ENCODE peak calls at places on chromosomes 12 and 14, in four cellular contexts. One of them, this sample, is unnamed.
A peak's percentile ranks its signal among the peaks of the same experiment; 100 is the strongest.

GRCh38 chr12:93773122-93773871 is 96.1 kb downstream of the CRADD start:
- DNase-seq in sigmoid colon: no peak
- DNase-seq in HCT116: no peak
- DNase-seq in vagina: no peak
- DNase-seq in this sample: no peak

GRCh38 chr14:68147331-68147730 is 327.8 kb downstream of the RAD51B start:
- DNase-seq in sigmoid colon: no peak
- DNase-seq in HCT116: no peak
- DNase-seq in vagina: no peak
- DNase-seq in this sample: no peak

GRCh38 chr14:24848427-24848826 is 201.5 kb downstream of the STXBP6 start:
- DNase-seq in sigmoid colon: no peak
- DNase-seq in HCT116: no peak
- DNase-seq in vagina: no peak
- DNase-seq in this sample: no peak

GRCh38 chr12:132111641-132112304 is 32.3 kb downstream of the DDX51 start:
- DNase-seq in sigmoid colon: peak; percentile 58
- DNase-seq in HCT116: no peak
- DNase-seq in vagina: no peak
- DNase-seq in this sample: no peak

GRCh38 chr14:46250113-46250703 is 401.4 kb downstream of the RPL10L start:
- DNase-seq in sigmoid colon: no peak
- DNase-seq in HCT116: peak; percentile 19
- DNase-seq in vagina: no peak
- DNase-seq in this sample: no peak

GRCh38 chr14:73325063-73325462 is 87.8 kb downstream of the PAPLN start:
- DNase-seq in sigmoid colon: no peak
- DNase-seq in HCT116: no peak
- DNase-seq in vagina: no peak
- DNase-seq in this sample: no peak

GRCh38 chr12:41932470-41932991 is 212.1 kb downstream of the GXYLT1 start:
- DNase-seq in sigmoid colon: peak; percentile 72
- DNase-seq in HCT116: no peak
- DNase-seq in vagina: no peak
- DNase-seq in this sample: peak; percentile 77

GRCh38 chr12:125593269-125593668 is 528.0 kb downstream of the AACS start:
- DNase-seq in sigmoid colon: no peak
- DNase-seq in HCT116: no peak
- DNase-seq in vagina: no peak
- DNase-seq in this sample: no peak

GRCh38 chr14:63717704-63718103 is 10.2 kb downstream of the SGPP1 start:
- DNase-seq in sigmoid colon: no peak
- DNase-seq in HCT116: peak; percentile 26
- DNase-seq in vagina: no peak
- DNase-seq in this sample: no peak

GRCh38 chr12:87405918-87406317 is 623.3 kb downstream of the C12orf50 start:
- DNase-seq in sigmoid colon: no peak
- DNase-seq in HCT116: no peak
- DNase-seq in vagina: no peak
- DNase-seq in this sample: no peak

GRCh38 chr14:22598896-22599244 is 770 bp downstream of the ABHD4 start:
- DNase-seq in sigmoid colon: no peak
- DNase-seq in HCT116: peak; percentile 16
- DNase-seq in vagina: no peak
- DNase-seq in this sample: no peak

GRCh38 chr12:8513203-8513602 is at the start of gene CLEC4D:
- DNase-seq in sigmoid colon: no peak
- DNase-seq in HCT116: no peak
- DNase-seq in vagina: no peak
- DNase-seq in this sample: no peak

GRCh38 chr14:38693423-38693822 is 409.6 kb downstream of the SEC23A start:
- DNase-seq in sigmoid colon: no peak
- DNase-seq in HCT116: no peak
- DNase-seq in vagina: no peak
- DNase-seq in this sample: no peak

GRCh38 chr12:76976777-76977465 is 88.4 kb downstream of the E2F7 start:
- DNase-seq in sigmoid colon: no peak
- DNase-seq in HCT116: no peak
- DNase-seq in vagina: no peak
- DNase-seq in this sample: no peak

GRCh38 chr12:76480800-76481199 is 78.8 kb downstream of the OSBPL8 start:
- DNase-seq in sigmoid colon: no peak
- DNase-seq in HCT116: no peak
- DNase-seq in vagina: no peak
- DNase-seq in this sample: no peak

GRCh38 chr12:76236640-76237039 is 111.6 kb downstream of the BBS10 start:
- DNase-seq in sigmoid colon: no peak
- DNase-seq in HCT116: peak; percentile 58
- DNase-seq in vagina: no peak
- DNase-seq in this sample: no peak

GRCh38 chr12:116370886-116371580 is 93.5 kb upstream of the MED13L start:
- DNase-seq in sigmoid colon: no peak
- DNase-seq in HCT116: no peak
- DNase-seq in vagina: no peak
- DNase-seq in this sample: peak; percentile 27

GRCh38 chr12:82866946-82867345 is 180.2 kb downstream of the TMTC2 start:
- DNase-seq in sigmoid colon: no peak
- DNase-seq in HCT116: no peak
- DNase-seq in vagina: no peak
- DNase-seq in this sample: no peak

GRCh38 chr14:101124860-101125259 is 221.3 kb upstream of the RTL1 start:
- DNase-seq in sigmoid colon: peak; percentile 42
- DNase-seq in HCT116: no peak
- DNase-seq in vagina: no peak
- DNase-seq in this sample: peak; percentile 23

GRCh38 chr14:39956372-39956771 is 524.1 kb upstream of the FBXO33 start:
- DNase-seq in sigmoid colon: no peak
- DNase-seq in HCT116: peak; percentile 6
- DNase-seq in vagina: no peak
- DNase-seq in this sample: no peak

GRCh38 chr12:64451687-64452558 is at the start of gene TBK1:
- DNase-seq in sigmoid colon: peak; percentile 95
- DNase-seq in HCT116: peak; percentile 67
- DNase-seq in vagina: no peak
- DNase-seq in this sample: peak; percentile 94

GRCh38 chr12:54143233-54143986 is 45.4 kb downstream of the SMUG1 start:
- DNase-seq in sigmoid colon: no peak
- DNase-seq in HCT116: no peak
- DNase-seq in vagina: no peak
- DNase-seq in this sample: no peak

GRCh38 chr12:77151030-77151429 is 85.7 kb upstream of the E2F7 start:
- DNase-seq in sigmoid colon: no peak
- DNase-seq in HCT116: no peak
- DNase-seq in vagina: no peak
- DNase-seq in this sample: no peak

GRCh38 chr12:112977139-112977538 is 1.2 kb upstream of the OAS2 start:
- DNase-seq in sigmoid colon: no peak
- DNase-seq in HCT116: no peak
- DNase-seq in vagina: no peak
- DNase-seq in this sample: no peak

GRCh38 chr12:112980491-112981158 is 2.3 kb downstream of the OAS2 start:
- DNase-seq in sigmoid colon: no peak
- DNase-seq in HCT116: no peak
- DNase-seq in vagina: no peak
- DNase-seq in this sample: no peak

GRCh38 chr12:112979281-112979680 is 962 bp downstream of the OAS2 start:
- DNase-seq in sigmoid colon: no peak
- DNase-seq in HCT116: no peak
- DNase-seq in vagina: peak; percentile 77
- DNase-seq in this sample: no peak

GRCh38 chr12:112977641-112978040 is 678 bp upstream of the OAS2 start:
- DNase-seq in sigmoid colon: no peak
- DNase-seq in HCT116: no peak
- DNase-seq in vagina: peak; percentile 88
- DNase-seq in this sample: no peak

DNA sequence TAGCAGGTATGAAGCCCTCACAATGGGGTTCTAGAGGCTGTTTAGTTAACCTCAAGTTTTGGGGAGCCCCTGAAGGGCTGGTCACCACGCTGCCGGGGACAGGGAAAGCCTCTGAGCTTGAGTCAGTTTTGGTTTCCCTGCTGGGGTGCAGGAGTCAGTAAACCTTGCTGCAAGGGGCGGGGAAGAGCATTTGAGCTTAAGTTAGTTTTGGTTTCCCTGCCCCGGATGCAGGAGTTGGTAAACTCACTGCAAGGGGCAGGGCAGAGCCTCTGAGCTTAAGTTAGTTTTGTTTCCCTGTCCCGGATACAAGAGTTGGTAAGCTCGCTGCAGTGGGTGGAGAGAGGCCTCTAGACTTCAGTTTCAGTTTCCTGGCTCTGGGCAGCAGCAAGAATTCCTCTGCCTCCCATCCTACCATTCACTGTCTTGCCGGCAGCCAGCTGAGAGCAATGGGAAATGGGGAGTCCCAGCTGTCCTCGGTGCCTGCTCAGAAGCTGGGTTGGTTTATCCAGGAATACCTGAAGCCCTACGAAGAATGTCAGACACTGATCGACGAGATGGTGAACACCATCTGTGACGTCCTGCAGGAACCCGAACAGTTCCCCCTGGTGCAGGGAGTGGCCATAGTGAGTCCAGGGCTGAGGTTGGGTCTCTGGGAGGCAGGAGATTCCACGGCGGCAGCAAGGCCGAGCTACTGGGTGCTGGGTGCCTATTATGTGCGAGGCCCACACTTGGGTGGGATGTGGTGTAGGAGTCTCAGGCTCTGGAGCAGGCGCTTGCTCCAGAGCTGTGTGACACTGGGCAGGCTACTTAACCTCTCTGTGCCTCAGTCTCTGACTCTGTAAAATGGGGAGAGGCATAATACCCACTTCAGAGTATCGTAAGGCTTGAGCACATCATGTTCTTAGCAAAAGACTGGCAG is at the start of gene OAS2:
- DNase-seq in sigmoid colon: peak; percentile 73
- DNase-seq in HCT116: no peak
- DNase-seq in vagina: peak; percentile 95
- DNase-seq in this sample: peak; percentile 68
- H3K4me3 ChIP-seq in sigmoid colon: peak within 1 kb of the TSS; percentile 48
- H3K4me3 ChIP-seq in HCT116: no peak within 1 kb of the TSS
- H3K4me3 ChIP-seq in vagina: peak within 1 kb of the TSS; percentile 53
- H3K4me3 ChIP-seq in this sample: peak within 1 kb of the TSS; percentile 53

GRCh38 chr12:124480469-124481256 is 86.7 kb downstream of the NCOR2 start:
- DNase-seq in sigmoid colon: no peak
- DNase-seq in HCT116: no peak
- DNase-seq in vagina: no peak
- DNase-seq in this sample: no peak

GRCh38 chr12:124477109-124477915 is 90.1 kb downstream of the NCOR2 start:
- DNase-seq in sigmoid colon: no peak
- DNase-seq in HCT116: no peak
- DNase-seq in vagina: no peak
- DNase-seq in this sample: no peak

GRCh38 chr12:124479680-124480468 is 87.5 kb downstream of the NCOR2 start:
- DNase-seq in sigmoid colon: no peak
- DNase-seq in HCT116: no peak
- DNase-seq in vagina: no peak
- DNase-seq in this sample: no peak

GRCh38 chr12:124478416-124478815 is 89.0 kb downstream of the NCOR2 start:
- DNase-seq in sigmoid colon: no peak
- DNase-seq in HCT116: no peak
- DNase-seq in vagina: no peak
- DNase-seq in this sample: no peak

GRCh38 chr12:124478985-124479645 is 88.3 kb downstream of the NCOR2 start:
- DNase-seq in sigmoid colon: no peak
- DNase-seq in HCT116: no peak
- DNase-seq in vagina: no peak
- DNase-seq in this sample: no peak
- H3K27ac ChIP-seq in sigmoid colon: peak overlapping the region; percentile 79
- H3K27ac ChIP-seq in HCT116: no peak overlapping the region
- H3K27ac ChIP-seq in vagina: no peak overlapping the region
- H3K27ac ChIP-seq in this sample: no peak overlapping the region

GRCh38 chr12:130819248-130819576 is 19.8 kb downstream of the STX2 start:
- DNase-seq in sigmoid colon: no peak
- DNase-seq in HCT116: no peak
- DNase-seq in vagina: no peak
- DNase-seq in this sample: no peak
- TF ChIP-seq CTCF in sigmoid colon: peak; percentile 32
- TF ChIP-seq CTCF in HCT116: no peak
- TF ChIP-seq CTCF in vagina: no peak
- TF ChIP-seq CTCF in this sample: no peak

GRCh38 chr14:70779667-70780066 is 29.6 kb downstream of the MAP3K9 start:
- DNase-seq in sigmoid colon: no peak
- DNase-seq in HCT116: no peak
- DNase-seq in vagina: no peak
- DNase-seq in this sample: peak; percentile 87

GRCh38 chr14:70782361-70782760 is 27.0 kb downstream of the MAP3K9 start:
- DNase-seq in sigmoid colon: no peak
- DNase-seq in HCT116: no peak
- DNase-seq in vagina: no peak
- DNase-seq in this sample: no peak

GRCh38 chr14:70776197-70776596 is 33.1 kb downstream of the MAP3K9 start:
- DNase-seq in sigmoid colon: no peak
- DNase-seq in HCT116: no peak
- DNase-seq in vagina: no peak
- DNase-seq in this sample: no peak

GRCh38 chr14:70784886-70785285 is 24.4 kb downstream of the MAP3K9 start:
- DNase-seq in sigmoid colon: no peak
- DNase-seq in HCT116: no peak
- DNase-seq in vagina: no peak
- DNase-seq in this sample: no peak

GRCh38 chr14:70780396-70781075 is 28.8 kb downstream of the MAP3K9 start:
- DNase-seq in sigmoid colon: no peak
- DNase-seq in HCT116: no peak
- DNase-seq in vagina: no peak
- DNase-seq in this sample: no peak
- H3K4me3 ChIP-seq in sigmoid colon: no peak overlapping the region
- H3K4me3 ChIP-seq in HCT116: no peak overlapping the region
- H3K4me3 ChIP-seq in vagina: no peak overlapping the region
- H3K4me3 ChIP-seq in this sample: no peak overlapping the region

GRCh38 chr12:58919271-58920101 is 818 bp downstream of the LRIG3 start:
- DNase-seq in sigmoid colon: peak; percentile 71
- DNase-seq in HCT116: no peak
- DNase-seq in vagina: no peak
- DNase-seq in this sample: no peak
- H3K27ac ChIP-seq in sigmoid colon: peak overlapping the region; percentile 97
- H3K27ac ChIP-seq in HCT116: peak overlapping the region; percentile 70
- H3K27ac ChIP-seq in vagina: peak overlapping the region; percentile 98
- H3K27ac ChIP-seq in this sample: peak overlapping the region; percentile 88

GRCh38 chr12:47808049-47808448 is 11.7 kb downstream of the HDAC7 start:
- DNase-seq in sigmoid colon: peak; percentile 83
- DNase-seq in HCT116: no peak
- DNase-seq in vagina: no peak
- DNase-seq in this sample: peak; percentile 53

GRCh38 chr12:47811070-47811391 is 8.7 kb downstream of the HDAC7 start:
- DNase-seq in sigmoid colon: no peak
- DNase-seq in HCT116: no peak
- DNase-seq in vagina: no peak
- DNase-seq in this sample: no peak

GRCh38 chr12:47811581-47812484 is 7.9 kb downstream of the HDAC7 start:
- DNase-seq in sigmoid colon: peak; percentile 91
- DNase-seq in HCT116: no peak
- DNase-seq in vagina: no peak
- DNase-seq in this sample: no peak

GRCh38 chr12:47807338-47807737 is 12.4 kb downstream of the HDAC7 start:
- DNase-seq in sigmoid colon: no peak
- DNase-seq in HCT116: no peak
- DNase-seq in vagina: no peak
- DNase-seq in this sample: no peak

GRCh38 chr12:47808574-47809380 is 10.9 kb downstream of the HDAC7 start:
- DNase-seq in sigmoid colon: no peak
- DNase-seq in HCT116: no peak
- DNase-seq in vagina: no peak
- DNase-seq in this sample: no peak
- TF ChIP-seq CTCF in sigmoid colon: no peak
- TF ChIP-seq CTCF in HCT116: peak; percentile 37
- TF ChIP-seq CTCF in vagina: no peak
- TF ChIP-seq CTCF in this sample: no peak